ENCODE peak calls at places on chromosomes 1 and 21, in five cellular contexts. R is renal cortical epithelial cell; F is stimulated activated CD4-positive, alpha-beta T cell treated with anti-CD3 and anti-CD28 coated beads, Interleukin-12 subunit alpha, Interleukin-12 subunit beta, amount 100 ng/mL, for 24 hours; M is body of pancreas; Y is dorsolateral prefrontal cortex. Z is an unnamed sample.

GRCh38 chr1:235021321-235021720 is 107.3 kb downstream of the TOMM20 start:
- DNase-seq in R (no peak), F (no peak), M (no peak), Y (no peak), Z (no peak)

GRCh38 chr1:181768216-181768929 is 285.1 kb downstream of the CACNA1E start:
- DNase-seq in R (peak; percentile 81), F (no peak), M (no peak), Y (no peak), Z (peak; percentile 92)

GRCh38 chr1:6205849-6206845 is at the start of gene RNF207:
- DNase-seq in R (peak; percentile 59), F (peak; percentile 47), M (peak; percentile 76), Y (no peak), Z (peak; percentile 90)

GRCh38 chr1:10278880-10279279 is 68.5 kb downstream of the KIF1B start:
- DNase-seq in R (no peak), F (no peak), M (no peak), Y (no peak), Z (no peak)

GRCh38 chr1:151309851-151310323 is 17.3 kb downstream of the PI4KB start:
- DNase-seq in R (no peak), F (no peak), M (no peak), Y (no peak), Z (peak; percentile 56)

GRCh38 chr21:25079053-25079452 is 528.2 kb downstream of the MRPL39 start:
- DNase-seq in R (no peak), F (no peak), M (no peak), Y (no peak), Z (no peak)

GRCh38 chr1:110380667-110381283 is 10.1 kb downstream of the SLC16A4 start:
- DNase-seq in R (no peak), F (no peak), M (no peak), Y (no peak), Z (no peak)

GRCh38 chr1:183163311-183163710 is 22.8 kb upstream of the LAMC2 start:
- DNase-seq in R (peak; percentile 94), F (no peak), M (no peak), Y (no peak), Z (peak; percentile 96)

GRCh38 chr1:219478811-219479210 is 134.1 kb downstream of the ZC3H11B start:
- DNase-seq in R (no peak), F (no peak), M (no peak), Y (no peak), Z (no peak)

GRCh38 chr1:203033287-203033686 is 7.0 kb downstream of the PPFIA4 start:
- DNase-seq in R (no peak), F (no peak), M (no peak), Y (no peak), Z (no peak)

GRCh38 chr1:95312181-95312580 is 78.2 kb downstream of the RWDD3 start:
- DNase-seq in R (no peak), F (no peak), M (no peak), Y (no peak), Z (no peak)

GRCh38 chr1:201378804-201379203 is 1.3 kb upstream of the TNNT2 start:
- DNase-seq in R (no peak), F (no peak), M (no peak), Y (no peak), Z (no peak)

GRCh38 chr1:26546375-26546774 is 16.8 kb downstream of the RPS6KA1 start:
- DNase-seq in R (no peak), F (no peak), M (no peak), Y (no peak), Z (no peak)

GRCh38 chr1:119635801-119636390 is 12.2 kb downstream of the ZNF697 start:
- DNase-seq in R (peak; percentile 39), F (no peak), M (no peak), Y (no peak), Z (peak; percentile 71)

GRCh38 chr1:200786792-200787191 is 48.1 kb downstream of the CAMSAP2 start:
- DNase-seq in R (no peak), F (no peak), M (no peak), Y (no peak), Z (no peak)

GRCh38 chr1:171141336-171142051 is 43.6 kb upstream of the FMO2 start:
- DNase-seq in R (peak; percentile 9), F (no peak), M (peak; percentile 29), Y (no peak), Z (no peak)

GRCh38 chr1:244347942-244348341 is 103.8 kb downstream of the ADSS2 start:
- DNase-seq in R (no peak), F (no peak), M (no peak), Y (no peak), Z (no peak)

GRCh38 chr1:41431490-41432350 is 52.8 kb downstream of the EDN2 start:
- DNase-seq in R (no peak), F (no peak), M (peak; percentile 52), Y (no peak), Z (no peak)

GRCh38 chr1:3767328-3767925 is 5.1 kb upstream of the SMIM1 start:
- DNase-seq in R (no peak), F (no peak), M (no peak), Y (no peak), Z (no peak)

GRCh38 chr1:91427741-91428140 is 23.1 kb upstream of the HFM1 start:
- DNase-seq in R (no peak), F (no peak), M (no peak), Y (no peak), Z (no peak)

GRCh38 chr21:37257967-37258877 is 8.9 kb downstream of the VPS26C start:
- DNase-seq in R (peak; percentile 69), F (peak; percentile 65), M (peak; percentile 54), Y (peak; percentile 68), Z (peak; percentile 73)

GRCh38 chr21:16072176-16072575 is 342.4 kb downstream of the USP25 start:
- DNase-seq in R (no peak), F (no peak), M (no peak), Y (no peak), Z (no peak)

GRCh38 chr21:29953690-29954089 is 13.9 kb upstream of the GRIK1 start:
- DNase-seq in R (no peak), F (no peak), M (no peak), Y (no peak), Z (no peak)

GRCh38 chr1:163747855-163748254 is 426.1 kb downstream of the NUF2 start:
- DNase-seq in R (no peak), F (no peak), M (no peak), Y (no peak), Z (no peak)

GRCh38 chr1:35369922-35370671 is 101.6 kb downstream of the ZMYM4 start:
- DNase-seq in R (no peak), F (no peak), M (peak; percentile 70), Y (peak; percentile 61), Z (no peak)

GRCh38 chr1:32335951-32336867 is at the start of gene MARCKSL1:
- DNase-seq in R (no peak), F (peak; percentile 67), M (peak; percentile 85), Y (peak; percentile 87), Z (peak; percentile 80)

GRCh38 chr21:27734146-27734545 is 767.3 kb upstream of the ADAMTS5 start:
- DNase-seq in R (peak; percentile 62), F (no peak), M (no peak), Y (no peak), Z (peak; percentile 42)

GRCh38 chr1:202800742-202801141 is 7.5 kb downstream of the KDM5B start:
- DNase-seq in R (no peak), F (no peak), M (no peak), Y (no peak), Z (no peak)

GRCh38 chr1:24283326-24284155 is 35.6 kb upstream of the GRHL3 start:
- DNase-seq in R (peak; percentile 42), F (no peak), M (peak; percentile 27), Y (no peak), Z (peak; percentile 82)

GRCh38 chr1:31551206-31551605 is 25.1 kb upstream of the TINAGL1 start:
- DNase-seq in R (no peak), F (no peak), M (no peak), Y (no peak), Z (no peak)

GRCh38 chr1:235329139-235329808 is 904 bp downstream of the GGPS1 start:
- DNase-seq in R (peak; percentile 36), F (no peak), M (peak; percentile 45), Y (peak; percentile 20), Z (peak; percentile 57)

GRCh38 chr1:41110721-41111120 is 89.2 kb upstream of the SLFNL1 start:
- DNase-seq in R (no peak), F (no peak), M (no peak), Y (no peak), Z (no peak)

GRCh38 chr1:54949971-54950360 is 30.5 kb upstream of the TMEM61 start:
- DNase-seq in R (no peak), F (no peak), M (no peak), Y (no peak), Z (no peak)

GRCh38 chr1:231757101-231757404 is 130.5 kb downstream of the DISC1 start:
- DNase-seq in R (no peak), F (no peak), M (no peak), Y (no peak), Z (no peak)

GRCh38 chr1:230674581-230674980 is 32.3 kb downstream of the COG2 start:
- DNase-seq in R (no peak), F (no peak), M (no peak), Y (no peak), Z (no peak)

Z was measured in kidney tubule cell.